ENCODE peak calls at places on chromosomes 11 and 22, in eight cellular contexts. I is naive thymus-derived CD4-positive, alpha-beta T cell; V is right cardiac atrium; H is kidney; X is body of pancreas; F is lung; E is transverse colon; R is heart left ventricle. Y is an unnamed sample.

GRCh38 chr11:11155962-11156815 is 196.9 kb downstream of the CSNK2A3 start:
- DNase-seq in H (no peak), X (no peak), V (peak; percentile 41), I (peak; percentile 63), F (no peak), R (no peak), E (no peak), Y (no peak)

GRCh38 chr11:46404476-46405017 is 13.0 kb upstream of the CHRM4 start:
- DNase-seq in E (no peak), H (peak; percentile 37), R (no peak), V (peak; percentile 16), X (no peak), I (no peak), F (no peak), Y (no peak)

GRCh38 chr11:113152500-113152899 is 161.9 kb upstream of the TTC12 start:
- DNase-seq in V (no peak), X (no peak), E (no peak), R (no peak), H (no peak), F (no peak), I (no peak), Y (no peak)

GRCh38 chr11:61654397-61654829 is 25.8 kb upstream of the DAGLA start:
- DNase-seq in E (peak; percentile 53), I (no peak), H (peak; percentile 82), F (peak; percentile 48), V (peak; percentile 82), X (peak; percentile 25), R (peak; percentile 71), Y (peak; percentile 43)

GRCh38 chr11:64428685-64429084 is 69.7 kb downstream of the RPS6KA4 start:
- DNase-seq in R (no peak), V (no peak), X (no peak), F (no peak), E (no peak), I (no peak), H (peak; percentile 26), Y (no peak)

GRCh38 chr11:9176550-9176949 is 85.2 kb upstream of the SCUBE2 start:
- DNase-seq in H (no peak), I (no peak), F (no peak), R (no peak), X (no peak), E (no peak), V (no peak), Y (no peak)

GRCh38 chr11:11366793-11367192 is 13.7 kb upstream of the CSNK2A3 start:
- DNase-seq in X (no peak), I (no peak), H (no peak), R (no peak), F (no peak), V (no peak), E (no peak), Y (no peak)

GRCh38 chr11:782264-783174 is 5.2 kb upstream of the GATD1 start:
- DNase-seq in X (peak; percentile 4), E (no peak), H (no peak), V (no peak), I (no peak), R (no peak), F (no peak), Y (peak; percentile 56)

GRCh38 chr11:1943576-1943975 is 3.6 kb upstream of the MRPL23 start:
- DNase-seq in F (peak; percentile 27), X (no peak), V (peak; percentile 18), E (peak; percentile 5), I (no peak), H (peak; percentile 32), R (peak; percentile 57), Y (no peak)

GRCh38 chr11:85299247-85299646 is 327.9 kb downstream of the DLG2 start:
- DNase-seq in V (no peak), H (no peak), X (no peak), I (no peak), R (no peak), F (no peak), E (no peak), Y (no peak)

GRCh38 chr22:42933783-42934144 is 76.7 kb upstream of the ARFGAP3 start:
- DNase-seq in E (no peak), I (no peak), V (no peak), F (no peak), H (no peak), R (no peak), X (no peak), Y (no peak)

GRCh38 chr11:27201454-27202302 is 161.1 kb downstream of the BBOX1 start:
- DNase-seq in R (peak; percentile 70), F (peak; percentile 59), V (peak; percentile 78), X (peak; percentile 95), I (no peak), E (peak; percentile 96), H (peak; percentile 93), Y (peak; percentile 88)

GRCh38 chr22:30044369-30044768 is 35.9 kb upstream of the HORMAD2 start:
- DNase-seq in R (no peak), V (no peak), F (peak; percentile 63), H (no peak), E (peak; percentile 68), X (peak; percentile 66), I (no peak), Y (no peak)

GRCh38 chr11:118438314-118438931 is 2.1 kb downstream of the KMT2A start:
- DNase-seq in F (peak; percentile 37), E (peak; percentile 48), R (no peak), X (peak; percentile 54), V (no peak), H (no peak), I (peak; percentile 78), Y (no peak)

DNA sequence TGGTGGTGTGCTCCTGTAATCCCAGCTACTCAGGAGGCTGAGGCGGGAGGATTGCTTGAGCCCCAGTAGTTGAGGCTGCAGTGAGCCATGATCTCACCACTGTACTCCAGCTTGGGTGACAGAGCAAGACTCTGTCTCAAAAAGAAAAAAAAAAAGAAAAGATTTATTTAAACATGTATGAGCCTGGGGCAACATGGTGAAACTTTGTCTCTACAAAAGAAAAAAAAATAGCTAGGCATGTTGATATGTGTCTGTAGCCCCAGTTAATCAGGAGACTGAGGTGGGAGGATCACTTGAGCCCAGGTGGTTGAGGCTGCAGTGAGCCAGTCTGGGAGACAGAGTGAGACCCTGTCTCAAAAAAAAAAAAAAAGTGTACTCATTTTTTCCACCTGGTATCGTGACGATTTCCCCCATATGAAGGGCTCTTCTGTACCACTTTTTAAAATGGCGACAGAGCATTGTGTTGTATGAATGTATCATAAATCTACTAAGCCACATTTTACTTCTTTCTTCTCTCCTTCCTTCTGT is 16.4 kb upstream of the KCTD14 start:
- DNase-seq in V (no peak), R (no peak), F (no peak), E (no peak), H (no peak), X (no peak), I (no peak), Y (no peak)
- H3K27ac ChIP-seq in V (no peak overlapping the region), R (peak overlapping the region; percentile 87), F (no peak overlapping the region), E (peak overlapping the region; percentile 77), H (peak overlapping the region; percentile 88), X (peak overlapping the region; percentile 88), I (no peak overlapping the region), Y (peak overlapping the region; percentile 73)

DNA sequence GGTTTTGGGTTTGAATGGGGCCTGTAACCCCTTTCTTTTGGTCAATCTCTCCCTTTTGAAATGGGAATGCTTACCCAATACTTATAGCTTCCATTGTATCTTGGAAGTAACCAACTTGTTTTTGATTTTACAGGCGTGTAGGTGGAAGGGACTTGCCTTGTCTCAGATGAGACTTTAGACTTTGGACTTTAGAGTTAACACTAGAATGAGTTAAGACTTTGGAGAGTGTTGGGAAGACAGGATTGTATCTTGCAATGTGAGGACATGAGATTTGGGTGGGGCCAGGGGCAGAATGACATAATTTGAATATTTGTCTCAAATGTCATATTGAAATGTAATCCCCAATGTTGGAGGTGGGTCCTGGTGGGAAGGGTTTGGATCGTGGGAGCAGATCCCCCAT is 1466.9 kb downstream of the LRRC4C start:
- DNase-seq in I (no peak), E (no peak), X (no peak), H (no peak), F (no peak), V (no peak), R (no peak), Y (no peak)
- H3K4me3 ChIP-seq in I (no peak overlapping the region), E (no peak overlapping the region), X (no peak overlapping the region), H (no peak overlapping the region), F (no peak overlapping the region), V (no peak overlapping the region), R (no peak overlapping the region), Y (no peak overlapping the region)

DNA sequence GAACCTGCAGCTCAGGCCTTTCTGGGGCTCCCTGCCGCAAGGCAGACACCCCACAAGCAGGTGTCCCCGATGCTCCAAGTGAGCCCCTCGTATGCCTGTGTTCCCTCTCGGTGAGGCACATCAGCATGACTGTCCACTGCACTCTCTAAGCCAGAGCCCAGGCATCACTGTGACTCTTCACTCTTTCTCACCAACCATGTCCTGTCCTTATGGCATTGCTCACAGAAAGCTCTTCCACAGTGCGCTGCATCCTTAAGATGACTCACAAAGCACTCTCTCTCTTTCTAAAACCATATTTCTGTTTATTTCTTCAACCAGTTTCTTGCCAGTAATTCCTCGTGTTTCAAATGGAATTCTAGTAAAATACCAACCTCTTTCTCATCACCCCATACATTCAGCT is 18.1 kb downstream of the GAB4 start:
- DNase-seq in E (no peak), I (no peak), R (no peak), V (no peak), H (no peak), X (no peak), F (no peak), Y (no peak)
- H3K9me3 ChIP-seq in E (no peaks in the 10 kb centered on the region), I (no peaks in the 10 kb centered on the region), R (no peaks in the 10 kb centered on the region), V (no peaks in the 10 kb centered on the region), H (no peaks in the 10 kb centered on the region), X (no peaks in the 10 kb centered on the region), F (no peaks in the 10 kb centered on the region), Y (no peaks in the 10 kb centered on the region)

DNA sequence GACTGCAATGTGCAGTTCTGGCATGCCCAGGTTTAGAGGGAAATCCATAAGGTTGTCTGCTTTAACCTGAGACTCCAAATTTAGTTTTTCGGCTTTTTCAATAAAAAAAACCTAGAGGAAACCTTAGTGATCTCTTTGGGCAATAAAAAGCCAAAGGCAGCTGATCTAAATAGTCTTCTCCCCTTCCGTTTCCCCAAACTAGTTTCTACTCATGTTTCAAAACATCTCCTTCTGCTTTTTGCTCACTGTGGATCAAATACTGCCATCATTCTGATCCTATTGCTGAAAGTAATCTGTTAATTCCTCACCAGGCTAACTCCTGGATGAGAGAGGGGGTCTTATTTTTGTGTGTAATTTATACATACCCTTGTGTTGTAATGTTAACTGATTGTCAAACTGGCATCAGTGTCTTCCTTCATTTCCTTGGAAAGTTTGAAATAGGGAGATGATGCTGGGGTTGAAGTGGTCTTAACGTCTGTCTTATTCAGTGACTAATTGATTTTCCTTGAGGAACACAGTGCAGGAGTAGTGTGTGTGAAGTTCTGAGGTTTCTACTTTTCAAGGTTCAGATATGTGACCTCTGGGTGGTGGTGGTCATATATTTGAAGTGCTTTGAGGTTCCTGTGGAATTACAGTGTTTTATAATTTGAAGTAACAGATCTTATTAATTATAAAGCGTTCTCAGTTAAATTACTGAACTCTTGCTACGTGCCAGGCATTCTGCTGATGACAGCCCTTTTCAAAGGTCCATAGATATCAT is 55.0 kb downstream of the ARHGAP42 start:
- DNase-seq in R (no peak), V (no peak), E (no peak), I (no peak), X (no peak), F (no peak), H (no peak), Y (no peak)
- H3K27ac ChIP-seq in R (peak overlapping the region; percentile 10), V (no peak overlapping the region), E (no peak overlapping the region), I (no peak overlapping the region), X (no peak overlapping the region), F (no peak overlapping the region), H (no peak overlapping the region), Y (no peak overlapping the region)